ENCODE peak calls at places on chromosomes 2 and 18, in four cellular contexts. W, O, V and R are unnamed samples.
A peak's percentile ranks its signal among the peaks of the same experiment; 100 is the strongest.

GRCh38 chr2:78383576-78383975 is 641.9 kb upstream of the REG3G start:
- DNase-seq in O (no peak), W (no peak), V (no peak), R (no peak)

GRCh38 chr2:116832148-116832547 is 982.3 kb upstream of the DDX18 start:
- DNase-seq in O (no peak), V (no peak), W (no peak), R (no peak)

GRCh38 chr2:102704531-102704930 is 57.3 kb upstream of the TMEM182 start:
- DNase-seq in V (no peak), W (no peak), O (no peak), R (no peak)

GRCh38 chr2:197248623-197249022 is 62.0 kb downstream of the ANKRD44 start:
- DNase-seq in W (peak; percentile 68), V (peak; percentile 29), O (no peak), R (no peak)

GRCh38 chr2:63763336-63764056 is 78.2 kb upstream of the UGP2 start:
- DNase-seq in W (no peak), O (peak; percentile 65), V (no peak), R (no peak)

GRCh38 chr18:45686892-45687611 is 36.9 kb upstream of the SLC14A1 start:
- DNase-seq in O (no peak), V (no peak), W (peak; percentile 82), R (no peak)

GRCh38 chr2:114925296-114926255 is 483.1 kb downstream of the DPP10 start:
- DNase-seq in W (no peak), V (no peak), O (no peak), R (no peak)

GRCh38 chr2:28413896-28414290 is 21.2 kb downstream of the FOSL2 start:
- DNase-seq in W (no peak), O (no peak), V (no peak), R (no peak)

GRCh38 chr18:56085561-56085960 is 497.6 kb upstream of the TCF4 start:
- DNase-seq in W (no peak), V (no peak), O (peak; percentile 65), R (no peak)

GRCh38 chr18:13159579-13159978 is 59.0 kb upstream of the LDLRAD4 start:
- DNase-seq in V (no peak), O (no peak), W (peak; percentile 74), R (peak; percentile 21)

GRCh38 chr2:109185338-109185737 is 56.3 kb downstream of the SH3RF3 start:
- DNase-seq in O (no peak), V (peak; percentile 88), W (no peak), R (no peak)

GRCh38 chr2:20523053-20523452 is 76.2 kb downstream of the RHOB start:
- DNase-seq in W (no peak), V (no peak), O (no peak), R (no peak)

GRCh38 chr2:106085441-106085911 is 108.6 kb downstream of the UXS1 start:
- DNase-seq in O (no peak), W (peak; percentile 67), V (no peak), R (no peak)

GRCh38 chr2:1011018-1011405 is 60.4 kb downstream of the SNTG2 start:
- DNase-seq in V (no peak), O (no peak), W (no peak), R (no peak)

GRCh38 chr2:164015328-164016123 is 279.7 kb upstream of the FIGN start:
- DNase-seq in O (no peak), W (peak; percentile 91), V (no peak), R (peak; percentile 54)

GRCh38 chr2:238706163-238706562 is 141.7 kb upstream of the TWIST2 start:
- DNase-seq in O (no peak), V (no peak), W (no peak), R (no peak)

GRCh38 chr2:44360749-44361329 is 455 bp downstream of the PREPL start:
- DNase-seq in O (no peak), W (no peak), V (no peak), R (peak; percentile 2)

GRCh38 chr2:178796079-178796677 is 11.0 kb downstream of the TTN start:
- DNase-seq in O (peak; percentile 22), W (peak; percentile 54), V (no peak), R (no peak)

GRCh38 chr2:202169131-202169530 is 69.3 kb downstream of the SUMO1 start:
- DNase-seq in O (no peak), V (no peak), W (no peak), R (no peak)

GRCh38 chr2:65220432-65221131 is 7.0 kb upstream of the ACTR2 start:
- DNase-seq in O (no peak), V (no peak), W (no peak), R (no peak)

GRCh38 chr18:58093311-58093790 is 49.3 kb downstream of the NEDD4L start:
- DNase-seq in V (no peak), W (no peak), O (no peak), R (no peak)

GRCh38 chr2:224538739-224539138 is 46.4 kb downstream of the CUL3 start:
- DNase-seq in O (no peak), V (no peak), W (no peak), R (no peak)

GRCh38 chr2:237720444-237720843 is 78.1 kb upstream of the RBM44 start:
- DNase-seq in O (no peak), V (no peak), W (no peak), R (no peak)

GRCh38 chr2:227154976-227155375 is 9.0 kb downstream of the COL4A4 start:
- DNase-seq in V (peak; percentile 25), O (no peak), W (no peak), R (no peak)

GRCh38 chr2:221431477-221431876 is 140.6 kb downstream of the EPHA4 start:
- DNase-seq in V (no peak), O (no peak), W (no peak), R (no peak)

GRCh38 chr2:186605041-186605440 is 15.2 kb downstream of the ITGAV start:
- DNase-seq in O (no peak), V (no peak), W (no peak), R (no peak)

GRCh38 chr2:98175811-98176210 is 88.8 kb downstream of the VWA3B start:
- DNase-seq in W (peak; percentile 28), V (no peak), O (no peak), R (no peak)

GRCh38 chr2:26767894-26768487 is 3.9 kb downstream of the SLC35F6 start:
- DNase-seq in O (no peak), V (no peak), W (no peak), R (no peak)

GRCh38 chr2:201807452-201807980 is 1.2 kb downstream of the CDK15 start:
- DNase-seq in V (peak; percentile 34), O (peak; percentile 80), W (no peak), R (peak; percentile 42)

GRCh38 chr18:3071676-3072075 is 58.7 kb upstream of the LPIN2 start:
- DNase-seq in O (no peak), W (no peak), V (no peak), R (no peak)

GRCh38 chr2:168660859-168661258 is 141.6 kb upstream of the NOSTRIN start:
- DNase-seq in O (no peak), W (no peak), V (no peak), R (peak; percentile 34)

GRCh38 chr2:3121601-3122000 is 256.0 kb downstream of the EIPR1 start:
- DNase-seq in O (no peak), W (no peak), V (no peak), R (no peak)

GRCh38 chr18:79698668-79699335 is 19.2 kb downstream of the CTDP1 start:
- DNase-seq in V (no peak), O (no peak), W (no peak), R (no peak)

GRCh38 chr2:101230541-101230993 is 22.1 kb upstream of the CNOT11 start:
- DNase-seq in W (no peak), O (no peak), V (no peak), R (no peak)

GRCh38 chr2:197101519-197101918 is 175.0 kb upstream of the PGAP1 start:
- DNase-seq in O (no peak), V (no peak), W (no peak), R (no peak)

DNA sequence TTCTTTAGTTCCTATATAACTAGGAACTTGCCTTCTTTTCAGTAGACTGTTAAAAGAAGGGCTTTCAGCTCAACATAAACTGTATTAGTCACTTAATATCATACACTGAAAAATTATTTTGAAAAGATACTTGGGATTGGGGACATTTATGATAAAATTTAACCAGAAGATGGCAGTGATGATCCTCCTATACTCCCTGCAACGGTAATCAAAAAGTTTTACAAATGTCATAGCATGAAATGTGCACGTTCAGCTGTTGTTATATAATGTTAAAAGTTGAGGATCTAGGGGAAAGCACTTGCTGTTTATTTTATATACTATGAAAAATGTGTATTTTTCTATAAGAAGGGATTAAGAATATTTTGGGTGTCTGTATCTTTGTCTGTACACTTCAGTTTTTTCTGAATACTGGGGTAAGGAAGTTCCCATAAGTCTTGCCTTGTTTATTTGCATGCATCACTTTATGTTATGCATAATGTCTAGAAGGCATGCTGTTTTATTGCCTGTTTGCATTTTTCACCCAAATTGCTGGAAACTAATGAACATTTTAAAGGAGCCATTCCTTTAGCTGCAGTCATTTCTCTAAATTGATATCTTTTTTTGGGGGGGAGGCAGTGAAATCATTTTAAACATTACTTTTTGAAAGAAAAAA is 19.0 kb downstream of the DYNC1I2 start:
- DNase-seq in W (peak; percentile 13), V (no peak), O (no peak), R (no peak)
- TF ChIP-seq CTCF in W (no peak), V (peak; percentile 41), O (peak; percentile 42), R (no peak)

GRCh38 chr2:127877136-127877535 is 8.6 kb downstream of the AMMECR1L start:
- DNase-seq in W (no peak), O (no peak), V (no peak), R (no peak)
- TF ChIP-seq CTCF in W (no peak), O (no peak), V (no peak), R (no peak)

GRCh38 chr18:76266226-76266991 is 228.6 kb downstream of the ZNF516 start:
- DNase-seq in V (no peak), O (no peak), W (no peak), R (no peak)

GRCh38 chr18:76264073-76264472 is 231.0 kb downstream of the ZNF516 start:
- DNase-seq in W (no peak), O (no peak), V (no peak), R (no peak)

GRCh38 chr18:76264851-76265250 is 230.2 kb downstream of the ZNF516 start:
- DNase-seq in W (no peak), V (no peak), O (no peak), R (no peak)

GRCh38 chr18:76262956-76263955 is 231.8 kb downstream of the ZNF516 start:
- DNase-seq in V (no peak), O (no peak), W (no peak), R (no peak)

DNA sequence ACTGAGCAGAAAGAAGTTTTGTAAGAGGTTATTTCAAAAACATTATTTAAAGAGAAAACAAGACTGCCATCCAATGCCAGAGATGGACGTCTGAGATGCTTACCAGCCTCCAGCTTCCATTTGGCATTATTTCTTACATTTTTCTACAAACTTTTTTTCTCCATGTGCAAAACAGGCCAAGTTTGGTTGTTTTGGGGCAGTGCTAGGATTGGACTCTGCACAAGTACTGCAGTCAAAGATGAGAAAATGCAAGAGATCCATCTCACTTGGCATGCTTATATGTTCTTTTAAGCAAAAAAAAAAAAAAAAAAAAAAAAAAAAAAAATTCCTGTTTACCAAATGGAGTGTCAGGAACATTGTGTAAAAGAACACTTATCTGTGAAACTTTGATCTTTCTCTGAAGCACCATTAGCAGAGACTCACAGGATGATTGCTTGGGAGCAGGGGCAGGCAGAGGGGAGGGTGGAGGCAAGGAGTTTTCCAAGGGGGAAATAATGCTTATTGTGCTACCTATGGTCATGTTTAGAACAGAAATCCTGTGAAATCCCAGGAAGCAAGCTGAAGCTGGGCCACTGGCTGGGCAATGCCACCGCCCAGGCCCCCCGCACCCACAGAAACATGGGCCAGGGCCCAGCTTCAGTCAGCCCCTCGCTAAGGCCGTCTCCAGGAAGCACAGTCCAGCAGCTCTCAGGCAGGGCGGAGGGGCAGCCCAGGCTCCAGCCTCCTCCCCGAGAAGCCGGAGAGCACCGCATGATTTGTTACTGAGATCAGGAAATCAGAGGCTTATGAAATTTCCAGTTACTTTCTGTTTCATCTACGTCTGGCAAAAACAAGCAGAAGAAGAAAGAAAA is 229.4 kb downstream of the ZNF516 start:
- DNase-seq in W (no peak), O (peak; percentile 4), V (peak; percentile 27), R (peak; percentile 35)
- TF ChIP-seq CTCF in W (no peak), O (no peak), V (no peak), R (no peak)

GRCh38 chr2:126864861-126865260 is 33.8 kb upstream of the TEX51 start:
- DNase-seq in W (no peak), O (no peak), V (no peak), R (no peak)
- TF ChIP-seq CTCF in W (peak; percentile 35), O (peak; percentile 7), V (no peak), R (no peak)